ENCODE peak calls at places on chromosomes 11 and 22, in five cellular contexts. F is foreskin melanocyte, M is GM13977, X is PC-3, O is spleen. H is an unnamed sample.

GRCh38 chr11:63510360-63511130 is 4.7 kb downstream of the LGALS12 start:
- DNase-seq in F (no peak), M (no peak), X (no peak), O (no peak), H (peak)

GRCh38 chr22:18023509-18024275 is 669 bp downstream of the MICAL3 start:
- DNase-seq in F (peak), M (peak), X (peak), O (peak), H (peak)

GRCh38 chr11:3700410-3700809 is 29.2 kb upstream of the CHRNA10 start:
- DNase-seq in F (no peak), M (no peak), X (no peak), O (no peak), H (no peak)

GRCh38 chr11:65204646-65205601 is 23.2 kb downstream of the CAPN1 start:
- DNase-seq in F (no peak), M (peak), X (peak), O (peak), H (peak)

GRCh38 chr22:24845036-24845918 is 39.3 kb downstream of the SGSM1 start:
- DNase-seq in F (no peak), M (no peak), X (peak), O (peak), H (peak)

GRCh38 chr11:29183301-29183700 is 833.5 kb downstream of the KCNA4 start:
- DNase-seq in F (no peak), M (no peak), X (no peak), O (no peak), H (no peak)

GRCh38 chr22:19253143-19253542 is 38.4 kb downstream of the CLTCL1 start:
- DNase-seq in F (no peak), M (no peak), X (no peak), O (no peak), H (no peak)

GRCh38 chr11:76512851-76513653 is 68.2 kb downstream of the EMSY start:
- DNase-seq in F (no peak), M (no peak), X (peak), O (no peak), H (peak)

GRCh38 chr11:83008581-83008923 is 63.1 kb downstream of the RAB30 start:
- DNase-seq in F (no peak), M (no peak), X (no peak), O (no peak), H (peak)

GRCh38 chr22:44248926-44249325 is 63.8 kb downstream of the SHISAL1 start:
- DNase-seq in F (no peak), M (no peak), X (peak), O (no peak), H (no peak)

GRCh38 chr22:38923463-38924196 is 33.8 kb upstream of the APOBEC3A start:
- DNase-seq in F (peak), M (no peak), X (peak), O (no peak), H (peak)

GRCh38 chr11:72629266-72629665 is 45.0 kb downstream of the PDE2A start:
- DNase-seq in F (no peak), M (no peak), X (no peak), O (no peak), H (no peak)

GRCh38 chr11:62201376-62201775 is 7.1 kb upstream of the SCGB2A1 start:
- DNase-seq in F (no peak), M (no peak), X (peak), O (no peak), H (no peak)

GRCh38 chr11:47107709-47108108 is 69.0 kb downstream of the ARFGAP2 start:
- DNase-seq in F (no peak), M (no peak), X (no peak), O (no peak), H (no peak)

GRCh38 chr11:122813176-122813917 is 25.0 kb upstream of the CRTAM start:
- DNase-seq in F (no peak), M (no peak), X (no peak), O (no peak), H (no peak)

GRCh38 chr22:40250608-40251007 is 72.9 kb downstream of the TNRC6B start:
- DNase-seq in F (no peak), M (peak), X (no peak), O (no peak), H (no peak)

H was measured in ELR.